ENCODE peak calls at places on chromosomes 12 and 14, in five cellular contexts. V is neuronal stem cell, K is adrenal gland, D is suprapubic skin, Q is lung. X is an unnamed sample. For H3K36me3, the result is how much of the 10 kb centered on the place peaks cover.

GRCh38 chr14:90137807-90138206 is 76.0 kb downstream of the KCNK13 start:
- DNase-seq in Q (no peak), K (no peak), D (no peak), V (no peak), X (no peak)

GRCh38 chr12:52148541-52149181 is 43.2 kb downstream of the KRT80 start:
- DNase-seq in D (no peak), V (no peak), Q (peak), K (no peak), X (no peak)

GRCh38 chr12:107130830-107131760 is 37.7 kb upstream of the CRY1 start:
- DNase-seq in Q (no peak), V (no peak), D (no peak), K (no peak), X (no peak)

GRCh38 chr12:66803972-66804371 is 125.1 kb upstream of the GRIP1 start:
- DNase-seq in D (no peak), Q (no peak), K (no peak), V (peak), X (no peak)

GRCh38 chr12:68784015-68784414 is 24.0 kb upstream of the MDM2 start:
- DNase-seq in K (no peak), Q (peak), V (no peak), D (no peak), X (no peak)

GRCh38 chr12:116922194-116922897 is 11.6 kb downstream of the FBXW8 start:
- DNase-seq in V (no peak), D (no peak), K (no peak), Q (no peak), X (no peak)

GRCh38 chr12:12003609-12004008 is 67.1 kb upstream of the BCL2L14 start:
- DNase-seq in D (no peak), Q (no peak), K (no peak), V (no peak), X (no peak)

GRCh38 chr14:81837304-81837703 is 303.7 kb upstream of the SEL1L start:
- DNase-seq in V (no peak), K (no peak), D (no peak), Q (no peak), X (no peak)

GRCh38 chr12:75842119-75842518 is 189.5 kb downstream of the PHLDA1 start:
- DNase-seq in D (no peak), K (no peak), V (no peak), Q (no peak), X (no peak)

GRCh38 chr14:50763386-50764007 is 67.5 kb downstream of the NIN start:
- DNase-seq in Q (no peak), D (no peak), V (no peak), K (no peak), X (no peak)

GRCh38 chr12:124259168-124260066 is 35.5 kb upstream of the RFLNA start:
- DNase-seq in K (peak), D (no peak), V (no peak), Q (no peak), X (peak)

GRCh38 chr12:124545508-124546418 is 21.6 kb downstream of the NCOR2 start:
- DNase-seq in Q (no peak), K (peak), D (peak), V (no peak), X (no peak)

GRCh38 chr14:99564903-99565259 is 39.1 kb downstream of the CCDC85C start:
- DNase-seq in V (no peak), Q (no peak), K (no peak), D (no peak), X (no peak)

GRCh38 chr12:130677957-130678558 is 38.0 kb downstream of the RIMBP2 start:
- DNase-seq in V (no peak), D (no peak), Q (no peak), K (no peak), X (no peak)

GRCh38 chr12:95830335-95831089 is 28.2 kb upstream of the SNRPF start:
- DNase-seq in K (no peak), Q (no peak), D (no peak), V (no peak), X (no peak)

GRCh38 chr12:57156701-57157403 is 9.4 kb upstream of the LRP1-AS start:
- DNase-seq in V (no peak), K (no peak), D (no peak), Q (no peak), X (no peak)

GRCh38 chr14:29444216-29444615 is 483.4 kb downstream of the PRKD1 start:
- DNase-seq in K (no peak), V (no peak), D (no peak), Q (no peak), X (no peak)

GRCh38 chr14:33774866-33775519 is 175.9 kb downstream of the EGLN3 start:
- DNase-seq in Q (no peak), K (no peak), V (no peak), D (no peak), X (no peak)

GRCh38 chr12:2722806-2723205 is 72.0 kb upstream of the FKBP4 start:
- DNase-seq in V (no peak), Q (no peak), K (no peak), D (no peak), X (no peak)

DNA sequence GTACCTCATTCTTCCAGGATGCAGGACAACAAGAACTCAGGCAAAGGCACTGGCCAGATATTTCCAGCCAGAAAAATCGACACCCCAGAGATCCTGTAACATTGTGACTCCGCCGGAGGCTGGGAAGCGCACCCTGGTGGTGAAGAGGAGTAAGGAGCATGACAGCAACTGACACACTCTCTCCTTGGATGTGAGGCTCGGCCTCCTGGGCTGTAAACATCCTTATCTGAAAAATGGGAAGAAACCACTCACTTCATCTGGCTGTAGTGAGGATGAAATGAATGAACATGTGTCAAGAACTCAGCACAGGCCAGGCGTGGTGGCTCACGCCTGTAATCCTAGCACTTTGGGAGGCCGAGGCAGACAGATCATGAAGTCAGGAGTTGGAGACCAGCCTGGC is 27.5 kb downstream of the TCHP start:
- DNase-seq in D (peak), V (no peak), K (peak), Q (no peak), X (no peak)
- H3K36me3 ChIP-seq in D (under half), V (under half), K (under half), Q (under half), X (under half)

GRCh38 chr14:93379841-93380240 is 32.9 kb downstream of the COX8C start:
- DNase-seq in Q (no peak), V (no peak), D (no peak), K (no peak), X (no peak)
- H3K36me3 ChIP-seq in Q (under half), V (under half), D (under half), K (under half), X (under half)

DNA sequence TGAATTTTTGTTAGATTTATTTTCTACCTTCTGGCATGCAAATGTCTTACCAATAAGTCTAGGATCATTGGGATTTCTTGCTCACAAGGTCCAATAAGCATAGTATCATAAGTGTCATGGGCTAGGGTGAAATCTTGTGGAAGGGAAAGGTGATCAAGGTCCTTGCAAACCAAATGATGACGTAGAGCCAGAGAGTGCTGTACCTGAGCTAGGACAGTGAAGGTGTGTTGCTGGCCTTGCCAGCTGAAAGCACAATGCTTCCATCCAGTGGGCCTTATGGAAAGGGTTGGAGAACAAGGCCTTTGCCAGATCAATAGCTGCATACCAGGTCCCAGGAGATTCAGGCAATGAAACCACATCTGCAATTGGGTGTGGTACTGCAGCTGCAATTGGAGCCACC is 208.8 kb upstream of the MYL2 start:
- DNase-seq in K (no peak), V (no peak), Q (no peak), D (no peak), X (no peak)
- H3K36me3 ChIP-seq in K (under half), V (under half), Q (under half), D (under half), X (under half)

DNA sequence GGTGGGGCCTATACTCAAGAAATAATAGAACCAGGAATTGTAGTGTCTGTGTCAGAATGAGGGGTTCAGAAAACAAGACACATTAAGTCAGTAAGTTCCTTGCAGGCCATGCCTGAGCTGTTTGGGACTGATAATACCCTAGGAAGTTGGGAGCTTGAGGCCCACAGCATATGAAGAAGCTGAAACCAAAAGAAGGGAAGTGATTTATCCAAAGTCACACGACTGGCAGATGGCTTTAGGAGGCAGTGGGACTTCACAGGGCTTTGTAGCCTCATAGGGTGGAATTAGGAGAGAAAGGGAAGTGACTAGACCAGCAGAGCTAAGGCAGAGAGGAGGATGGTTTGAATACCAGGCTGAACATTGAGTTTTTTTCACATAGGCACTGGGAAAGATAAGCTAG is 56.6 kb upstream of the SRSF5 start:
- DNase-seq in D (no peak), K (no peak), Q (no peak), V (no peak), X (no peak)
- H3K36me3 ChIP-seq in D (under half), K (half or more), Q (under half), V (under half), X (under half)

GRCh38 chr12:132117558-132117875 is 26.6 kb downstream of the DDX51 start:
- DNase-seq in D (peak), V (no peak), K (no peak), Q (no peak), X (no peak)
- H3K36me3 ChIP-seq in D (half or more), V (under half), K (half or more), Q (under half), X (under half)

DNA sequence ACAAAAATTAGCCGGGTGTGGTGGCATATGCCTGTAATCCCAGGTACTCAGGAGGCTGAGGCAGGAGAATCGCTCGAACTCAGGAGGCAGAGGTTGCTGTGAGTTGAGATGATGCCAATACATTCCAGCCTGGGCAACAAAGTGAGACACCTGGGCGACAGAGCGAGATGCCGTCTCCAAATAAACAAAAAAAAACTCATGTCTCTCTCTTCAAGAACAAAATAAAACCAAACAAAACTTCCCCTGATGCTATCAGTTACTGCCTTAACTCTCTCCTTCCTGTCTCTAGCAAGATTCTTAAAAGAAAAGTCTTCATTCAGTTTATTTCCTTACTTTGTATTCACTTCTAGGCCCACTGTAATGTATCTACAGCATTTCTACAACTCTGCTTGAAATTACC is 20.8 kb downstream of the KLHL28 start:
- DNase-seq in K (no peak), D (no peak), V (no peak), Q (no peak), X (no peak)
- H3K36me3 ChIP-seq in K (under half), D (under half), V (under half), Q (under half), X (half or more)

DNA sequence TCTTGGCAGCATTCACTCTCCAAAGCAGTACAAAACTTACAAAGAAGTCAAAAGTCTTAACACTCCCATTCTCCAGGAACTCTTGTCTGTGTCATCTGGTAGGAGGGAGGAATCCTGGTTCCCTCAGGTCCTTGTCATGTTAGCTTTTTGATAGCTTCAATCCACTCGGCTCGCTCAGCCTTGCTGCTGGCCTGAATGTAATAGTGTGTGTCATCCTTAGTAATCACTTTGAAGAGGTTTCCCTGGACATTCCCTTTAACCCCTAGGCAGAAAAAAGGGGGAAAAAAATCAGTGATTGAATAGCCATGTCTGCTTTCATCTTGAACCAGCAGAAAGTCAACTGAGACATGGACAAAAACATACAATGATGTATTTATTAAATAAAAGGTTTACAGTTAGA is 24.8 kb downstream of the PLEK2 start:
- DNase-seq in K (no peak), V (no peak), Q (no peak), D (no peak), X (no peak)
- H3K36me3 ChIP-seq in K (under half), V (under half), Q (under half), D (under half), X (half or more)